ENCODE peak calls at places on chromosomes 6 and 20, in five cellular contexts. V is SK-N-SH, F is GM12878, S is H1, P is K562. X is an unnamed sample.

GRCh38 chr20:10356628-10357027 is 77.4 kb downstream of the MKKS start:
- DNase-seq in S (no peak), P (no peak), V (no peak), F (no peak), X (no peak)

GRCh38 chr20:32823737-32824588 is 4.2 kb downstream of the MAPRE1 start:
- DNase-seq in V (no peak), F (no peak), P (no peak), S (no peak), X (peak; percentile 78)

GRCh38 chr6:74534485-74535211 is 671.2 kb downstream of the COL12A1 start:
- DNase-seq in F (no peak), S (no peak), P (no peak), V (no peak), X (peak; percentile 99)

GRCh38 chr6:170441316-170441715 is 111.8 kb downstream of the PSMB1 start:
- DNase-seq in P (no peak), F (no peak), S (no peak), V (no peak), X (no peak)

GRCh38 chr6:79570802-79571367 is 33.7 kb upstream of the LCA5 start:
- DNase-seq in P (peak; percentile 62), V (peak; percentile 54), S (no peak), F (no peak), X (peak; percentile 41)

GRCh38 chr6:131065112-131065823 is 2.2 kb upstream of the EPB41L2 start:
- DNase-seq in F (no peak), S (no peak), P (no peak), V (no peak), X (peak; percentile 88)

GRCh38 chr6:136762022-136762975 is 30.0 kb downstream of the MAP3K5 start:
- DNase-seq in S (no peak), P (no peak), V (no peak), F (no peak), X (no peak)

GRCh38 chr6:24743944-24744335 is 25.0 kb upstream of the C6orf62 start:
- DNase-seq in V (no peak), P (no peak), S (no peak), F (peak; percentile 40), X (no peak)

GRCh38 chr6:146693342-146693741 is 94.6 kb downstream of the ADGB start:
- DNase-seq in F (no peak), P (no peak), V (no peak), S (no peak), X (peak; percentile 24)

GRCh38 chr20:40668449-40669228 is 20.4 kb downstream of the MAFB start:
- DNase-seq in S (no peak), P (peak; percentile 5), V (peak; percentile 74), F (no peak), X (peak; percentile 96)

GRCh38 chr6:558959-559358 is 97.9 kb downstream of the HUS1B start:
- DNase-seq in S (no peak), F (no peak), V (no peak), P (no peak), X (no peak)

GRCh38 chr6:169803291-169803811 is 51.9 kb downstream of the ERMARD start:
- DNase-seq in F (peak; percentile 9), P (no peak), V (no peak), S (peak; percentile 16), X (no peak)

GRCh38 chr20:49938173-49939163 is 2.3 kb downstream of the RNF114 start:
- DNase-seq in P (no peak), S (no peak), F (no peak), V (peak; percentile 76), X (no peak)

GRCh38 chr6:26033942-26034354 is 53.3 kb upstream of the HFE start:
- DNase-seq in S (no peak), F (no peak), P (peak; percentile 90), V (no peak), X (no peak)
- TF ChIP-seq TAF1 in S (no peak), F (no peak), P (peak; percentile 19), V (no peak), X (no peak)

GRCh38 chr6:140441256-140441655 is 1066.8 kb upstream of the CITED2 start:
- DNase-seq in V (peak; percentile 11), S (peak; percentile 52), F (no peak), P (peak; percentile 47), X (peak; percentile 46)
- TF ChIP-seq GABPA in V (no peak), S (no peak), F (no peak), P (no peak), X (no peak)

GRCh38 chr6:43974643-43975235 is 152.5 kb downstream of the MRPL14 start:
- DNase-seq in V (no peak), F (no peak), S (no peak), P (no peak), X (no peak)
- TF ChIP-seq TAF1 in V (no peak), F (no peak), S (no peak), P (no peak), X (no peak)

GRCh38 chr20:56395166-56395565 is 2.7 kb downstream of the CSTF1 start:
- DNase-seq in S (no peak), F (no peak), V (no peak), P (no peak), X (no peak)

GRCh38 chr20:56391596-56392281 is at the start of gene AURKA:
- DNase-seq in S (no peak), P (no peak), V (no peak), F (no peak), X (peak; percentile 24)

GRCh38 chr20:56393653-56394052 is 1.2 kb downstream of the CSTF1 start:
- DNase-seq in V (no peak), F (no peak), P (no peak), S (no peak), X (no peak)

GRCh38 chr20:56392282-56393132 is at the start of gene CSTF1:
- DNase-seq in F (peak; percentile 97), P (peak; percentile 100), S (peak; percentile 98), V (peak; percentile 97), X (peak; percentile 100)

GRCh38 chr20:56393133-56393472 is 658 bp downstream of the CSTF1 start:
- DNase-seq in F (no peak), S (no peak), P (no peak), V (peak; percentile 34), X (no peak)
- TF ChIP-seq GABPA in F (peak; percentile 68), S (no peak), P (no peak), V (no peak), X (no peak)

DNA sequence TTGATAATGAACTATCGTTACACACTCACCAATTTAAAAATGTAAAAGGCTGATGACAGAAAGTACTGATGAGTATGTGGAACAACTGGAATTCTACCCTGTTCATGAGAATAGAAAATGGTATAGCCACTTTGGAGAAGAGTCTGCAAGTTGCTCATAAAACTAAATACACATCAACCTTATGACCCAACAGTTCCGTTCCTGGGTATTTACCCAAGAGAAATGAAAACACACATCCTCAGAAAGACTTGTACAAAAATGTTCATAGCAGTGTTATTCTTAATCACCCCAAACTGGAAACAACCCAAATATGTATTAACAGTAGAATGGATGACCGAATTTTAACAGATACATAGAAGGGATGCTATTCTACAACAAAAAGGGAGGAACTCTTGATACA is 145.7 kb upstream of the LRFN2 start:
- DNase-seq in V (no peak), F (no peak), S (no peak), P (no peak), X (no peak)
- TF ChIP-seq TAF1 in V (no peak), F (no peak), S (no peak), P (no peak), X (no peak)

DNA sequence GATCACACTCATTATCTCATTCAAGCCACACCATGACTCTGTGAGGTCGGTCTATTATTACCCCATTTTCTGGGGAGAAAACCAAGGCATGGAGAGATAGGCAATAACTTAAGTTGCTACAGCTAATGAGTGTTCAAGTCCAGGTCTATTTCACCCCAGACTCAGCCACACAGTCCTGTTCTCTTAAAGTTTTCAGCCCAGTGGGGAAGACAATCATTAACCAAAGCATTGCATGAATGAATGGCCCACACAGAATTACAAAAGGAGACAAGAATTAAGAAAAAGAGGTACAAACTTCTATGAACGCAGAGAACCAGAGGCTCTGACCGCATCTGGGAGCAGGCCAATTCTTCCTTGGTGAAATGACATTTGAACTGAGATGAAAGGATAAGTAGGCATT is 7.1 kb downstream of the BPI start:
- DNase-seq in S (no peak), F (no peak), V (no peak), P (no peak), X (no peak)
- TF ChIP-seq GABPA in S (no peak), F (no peak), V (no peak), P (no peak), X (no peak)

DNA sequence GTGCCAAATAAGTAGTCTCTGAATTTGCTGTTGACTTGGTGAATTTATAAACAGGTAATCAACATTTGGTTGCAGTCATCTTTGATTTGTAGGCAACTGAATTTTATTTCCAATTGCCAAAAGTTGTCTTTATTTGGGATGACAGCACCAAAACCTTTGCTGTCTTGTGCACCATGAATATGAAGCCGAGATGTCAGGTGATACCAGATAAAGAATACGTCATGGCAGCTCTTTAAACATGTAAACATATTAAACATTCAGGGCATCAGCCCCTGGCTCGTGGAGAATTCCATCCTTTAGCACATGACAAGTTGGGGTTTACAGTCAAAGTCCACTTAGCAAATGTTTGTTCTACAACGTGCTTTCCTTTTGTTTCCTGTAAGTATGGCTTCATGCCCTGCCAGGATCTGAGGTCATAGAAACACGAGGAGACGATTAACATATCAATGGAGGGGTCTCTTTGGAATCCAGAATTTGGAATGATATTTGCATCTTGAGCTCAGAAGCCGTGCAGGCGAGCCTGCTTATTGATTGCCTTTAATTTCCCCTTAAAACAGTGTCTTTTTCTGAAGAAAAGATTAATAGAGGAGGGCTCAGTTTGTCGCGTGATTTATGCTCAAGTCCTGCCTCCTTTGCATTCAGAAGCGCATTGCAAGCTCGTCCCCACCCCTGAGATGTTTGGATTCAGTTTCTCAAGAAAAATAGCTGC is 170.2 kb upstream of the ZNF217 start:
- DNase-seq in P (peak; percentile 36), V (no peak), F (no peak), S (peak; percentile 54), X (peak; percentile 100)
- TF ChIP-seq TAF1 in P (no peak), V (no peak), F (no peak), S (no peak), X (no peak)

DNA sequence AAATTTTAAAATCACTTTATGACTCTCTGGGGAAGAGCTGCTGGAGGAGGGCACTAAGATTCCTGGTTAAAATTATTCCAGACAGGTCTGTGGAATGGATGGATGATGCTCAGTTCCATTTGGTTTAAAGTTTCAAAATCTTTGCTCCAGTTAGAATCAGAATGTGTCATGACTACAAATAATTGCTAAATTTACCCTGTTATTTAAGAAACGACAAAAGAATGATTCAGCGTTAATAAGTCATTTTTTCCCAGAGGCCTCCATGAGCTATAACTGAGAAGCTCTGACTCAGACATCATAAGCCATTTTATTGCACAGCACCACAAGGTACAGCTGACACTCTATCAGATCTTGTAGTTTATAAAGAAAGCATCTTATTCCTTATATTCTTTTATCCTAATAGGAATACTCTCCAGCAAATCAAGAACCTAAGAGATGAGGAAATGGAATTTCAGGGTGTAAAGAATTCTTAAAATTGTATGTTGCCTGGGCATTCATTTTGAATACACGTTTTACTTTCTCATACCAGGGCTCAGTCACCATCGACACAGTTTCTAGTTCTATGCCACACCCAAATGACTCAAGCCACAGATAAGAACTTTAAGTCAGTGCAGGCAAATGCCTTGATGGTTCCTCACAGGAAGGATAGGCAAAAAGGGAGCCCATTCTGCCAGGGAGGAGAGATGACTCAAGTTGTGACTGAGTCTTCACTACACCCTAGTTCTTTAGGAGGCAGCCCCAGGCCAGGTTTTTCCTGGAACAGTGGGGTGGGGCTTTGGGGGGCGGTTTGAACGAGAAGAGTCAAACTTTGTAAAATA is 636.0 kb downstream of the MMUT start:
- DNase-seq in V (no peak), S (no peak), F (no peak), P (no peak), X (no peak)
- TF ChIP-seq GABPA in V (no peak), S (no peak), F (no peak), P (no peak), X (no peak)